ENCODE peak calls at places on chromosomes 16 and 17, in ten cellular contexts. D is GM23338; S is effector memory CD4-positive, alpha-beta T cell; R is neural progenitor cell; Z is breast epithelium; P is A549; X is A673; Y is mesendoderm; O is heart left ventricle; J is PC-3. F is an unnamed sample.

GRCh38 chr17:3804503-3804931 is 3.5 kb upstream of the ITGAE start:
- DNase-seq in D (no peak), Z (no peak), J (no peak), X (no peak), Y (no peak), R (no peak), S (no peak), O (no peak), P (no peak), F (no peak)

GRCh38 chr16:70750893-70751467 is 50.0 kb downstream of the VAC14 start:
- DNase-seq in R (no peak), P (no peak), D (no peak), S (no peak), Z (no peak), X (no peak), J (no peak), O (peak), Y (no peak), F (no peak)

GRCh38 chr16:22093952-22094351 is 1.6 kb downstream of the VWA3A start:
- DNase-seq in D (no peak), Y (no peak), S (no peak), X (no peak), R (peak), Z (no peak), O (no peak), P (no peak), J (no peak), F (no peak)

GRCh38 chr17:17054636-17055035 is 12.4 kb downstream of the MPRIP start:
- DNase-seq in Z (no peak), X (no peak), R (no peak), Y (no peak), S (no peak), J (no peak), O (no peak), P (no peak), D (no peak), F (no peak)

GRCh38 chr17:43456661-43457361 is 27.0 kb upstream of the DHX8 start:
- DNase-seq in Y (no peak), X (no peak), Z (no peak), S (no peak), P (no peak), J (peak), O (peak), D (no peak), R (no peak), F (no peak)

GRCh38 chr16:83599789-83600462 is 207.9 kb upstream of the HSBP1 start:
- DNase-seq in J (no peak), P (no peak), R (no peak), O (no peak), Z (no peak), X (no peak), Y (no peak), D (no peak), S (no peak), F (no peak)

GRCh38 chr16:50395763-50396710 is 27.2 kb upstream of the BRD7 start:
- DNase-seq in P (no peak), O (no peak), Y (no peak), S (no peak), X (no peak), D (no peak), R (no peak), Z (no peak), J (no peak), F (no peak)

GRCh38 chr16:12324152-12324551 is 347.6 kb downstream of the SNX29 start:
- DNase-seq in R (no peak), O (no peak), P (no peak), Y (no peak), J (no peak), X (no peak), Z (no peak), S (no peak), D (no peak), F (no peak)

GRCh38 chr16:3574195-3574594 is 3.0 kb downstream of the NLRC3 start:
- DNase-seq in Z (no peak), R (no peak), O (no peak), J (no peak), X (no peak), S (no peak), D (no peak), P (no peak), Y (no peak), F (peak)

GRCh38 chr16:87829123-87829980 is 40.0 kb downstream of the SLC7A5 start:
- DNase-seq in J (no peak), P (no peak), S (no peak), X (peak), R (no peak), D (no peak), O (no peak), Y (no peak), Z (no peak), F (peak)

GRCh38 chr17:48995332-48995870 is 1.8 kb upstream of the IGF2BP1 start:
- DNase-seq in Z (no peak), P (no peak), R (peak), J (no peak), D (peak), O (no peak), X (peak), S (no peak), Y (peak), F (no peak)

GRCh38 chr17:10292057-10292931 is 80.5 kb downstream of the MYH13 start:
- DNase-seq in R (no peak), O (peak), D (peak), P (no peak), J (peak), X (no peak), Z (no peak), S (no peak), Y (peak), F (peak)

GRCh38 chr16:4261557-4262172 is 11.2 kb downstream of the TFAP4 start:
- DNase-seq in D (peak), Z (no peak), P (peak), X (peak), J (peak), S (no peak), O (no peak), R (peak), Y (peak), F (no peak)

GRCh38 chr17:13476722-13477121 is 125.0 kb downstream of the HS3ST3A1 start:
- DNase-seq in P (no peak), S (no peak), R (no peak), Y (peak), X (no peak), O (no peak), D (no peak), J (no peak), Z (no peak), F (no peak)

GRCh38 chr16:29789775-29790182 is 772 bp upstream of the KIF22 start:
- DNase-seq in J (no peak), Z (no peak), O (no peak), R (no peak), X (no peak), P (peak), Y (no peak), D (peak), S (no peak), F (no peak)

GRCh38 chr16:53974484-53975115 is 270.6 kb downstream of the FTO start:
- DNase-seq in J (no peak), P (no peak), D (no peak), R (no peak), S (no peak), O (no peak), X (no peak), Y (no peak), Z (no peak), F (no peak)

GRCh38 chr17:41329279-41329925 is 13.9 kb upstream of the KRTAP17-1 start:
- DNase-seq in R (peak), O (no peak), X (peak), J (peak), Z (no peak), P (peak), D (peak), Y (peak), S (no peak), F (no peak)

GRCh38 chr17:76793775-76794174 is 55.9 kb downstream of the MFSD11 start:
- DNase-seq in D (peak), P (peak), R (peak), J (peak), Y (peak), S (no peak), O (no peak), X (peak), Z (no peak), F (no peak)

GRCh38 chr16:30972872-30973271 is 12.1 kb upstream of the HSD3B7 start:
- DNase-seq in S (no peak), D (peak), J (no peak), Z (no peak), Y (peak), O (no peak), X (peak), P (peak), R (peak), F (no peak)

GRCh38 chr16:20617271-20617670 is 41.1 kb upstream of the ACSM2B start:
- DNase-seq in D (no peak), J (no peak), P (no peak), R (no peak), Z (no peak), X (no peak), Y (no peak), S (no peak), O (no peak), F (no peak)

GRCh38 chr17:20092973-20093626 is 83.9 kb downstream of the SPECC1 start:
- DNase-seq in Z (no peak), P (no peak), Y (peak), O (no peak), S (no peak), D (peak), R (no peak), X (no peak), J (no peak), F (no peak)

GRCh38 chr17:60388742-60389141 is 3.2 kb downstream of the USP32 start:
- DNase-seq in X (no peak), Z (no peak), D (peak), J (no peak), Y (peak), P (no peak), O (no peak), R (no peak), S (no peak), F (no peak)
- H3K27ac ChIP-seq in X (no peak), Z (no peak), D (peak), J (no peak), Y (no peak), P (no peak), O (no peak), R (no peak), S (no peak), F (no peak)

DNA sequence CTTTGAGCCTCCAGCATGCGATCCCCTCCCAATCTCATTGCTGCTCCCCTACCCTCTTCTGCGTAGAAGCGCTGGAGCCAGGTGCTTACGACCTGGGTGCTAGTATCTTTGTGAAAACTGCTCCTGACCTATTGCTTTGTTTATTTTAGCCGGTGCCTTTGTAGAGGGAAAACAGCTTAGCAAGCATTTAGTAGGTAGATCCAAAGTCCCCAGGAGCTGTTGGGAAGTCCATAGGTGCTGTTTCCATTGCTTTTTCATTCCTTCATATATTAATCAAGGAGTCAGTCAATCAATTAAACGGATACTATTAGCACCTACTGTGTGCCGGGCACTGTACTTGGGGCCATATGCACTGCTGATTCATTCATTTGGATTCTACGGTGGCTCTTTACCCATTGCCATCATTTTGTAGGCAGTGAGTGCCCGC is 497.6 kb downstream of the WWOX start:
- DNase-seq in X (no peak), D (no peak), J (no peak), S (no peak), R (no peak), P (no peak), Y (no peak), Z (no peak), O (no peak), F (no peak)
- H3K27ac ChIP-seq in X (no peak), D (no peak), J (no peak), S (no peak), R (no peak), P (no peak), Y (no peak), Z (no peak), O (no peak), F (no peak)

GRCh38 chr16:8952281-8952751 is 11.4 kb downstream of the USP7 start:
- DNase-seq in O (no peak), J (no peak), P (no peak), X (no peak), Z (no peak), D (no peak), R (no peak), Y (no peak), S (no peak), F (no peak)
- H3K27ac ChIP-seq in O (no peak), J (no peak), P (no peak), X (no peak), Z (no peak), D (no peak), R (no peak), Y (no peak), S (no peak), F (no peak)

GRCh38 chr16:57270221-57271062 is 14.0 kb downstream of the PLLP start:
- DNase-seq in X (no peak), P (no peak), S (no peak), Z (no peak), D (peak), R (peak), O (no peak), Y (peak), J (no peak), F (no peak)
- H3K27ac ChIP-seq in X (no peak), P (no peak), S (no peak), Z (no peak), D (no peak), R (no peak), O (no peak), Y (no peak), J (no peak), F (no peak)

GRCh38 chr16:67405336-67405735 is 10.9 kb downstream of the ZDHHC1 start:
- DNase-seq in P (no peak), Z (no peak), O (no peak), J (no peak), D (no peak), S (no peak), X (no peak), R (no peak), Y (no peak), F (no peak)

GRCh38 chr16:67407788-67408452 is 8.4 kb downstream of the ZDHHC1 start:
- DNase-seq in Z (no peak), X (no peak), D (no peak), J (no peak), P (no peak), R (no peak), Y (peak), S (no peak), O (no peak), F (no peak)

GRCh38 chr16:67406111-67406593 is 10.1 kb downstream of the ZDHHC1 start:
- DNase-seq in J (no peak), Y (no peak), D (no peak), S (no peak), O (no peak), R (no peak), X (no peak), P (no peak), Z (no peak), F (no peak)

GRCh38 chr16:67407176-67407787 is 9.0 kb downstream of the ZDHHC1 start:
- DNase-seq in Z (no peak), R (no peak), Y (no peak), D (no peak), O (no peak), X (no peak), J (no peak), S (no peak), P (no peak), F (no peak)

DNA sequence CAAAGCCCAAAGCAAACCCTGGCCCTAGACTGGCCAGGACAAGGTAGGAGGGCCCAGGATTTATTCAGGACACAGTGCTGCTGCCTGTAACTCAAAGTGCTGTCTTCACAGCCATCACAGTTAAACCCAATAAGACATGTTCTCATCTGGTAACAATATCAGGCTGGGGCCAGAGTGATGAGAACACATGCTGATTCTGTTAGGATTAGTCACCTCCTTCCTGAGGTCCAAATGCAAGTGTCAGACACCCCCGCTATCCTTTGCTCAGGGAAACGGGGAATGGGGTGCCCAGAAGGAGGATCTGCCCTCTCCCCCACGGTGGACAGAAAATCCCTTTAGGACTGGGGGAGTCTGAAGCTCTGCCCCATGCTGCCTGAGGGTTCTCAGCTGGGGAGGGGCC is 9.6 kb downstream of the ZDHHC1 start:
- DNase-seq in D (no peak), Y (peak), S (no peak), J (peak), Z (no peak), O (no peak), X (no peak), P (no peak), R (no peak), F (no peak)
- H3K27ac ChIP-seq in D (no peak), Y (no peak), S (no peak), J (no peak), Z (peak), O (peak), X (no peak), P (no peak), R (no peak), F (peak)

DNA sequence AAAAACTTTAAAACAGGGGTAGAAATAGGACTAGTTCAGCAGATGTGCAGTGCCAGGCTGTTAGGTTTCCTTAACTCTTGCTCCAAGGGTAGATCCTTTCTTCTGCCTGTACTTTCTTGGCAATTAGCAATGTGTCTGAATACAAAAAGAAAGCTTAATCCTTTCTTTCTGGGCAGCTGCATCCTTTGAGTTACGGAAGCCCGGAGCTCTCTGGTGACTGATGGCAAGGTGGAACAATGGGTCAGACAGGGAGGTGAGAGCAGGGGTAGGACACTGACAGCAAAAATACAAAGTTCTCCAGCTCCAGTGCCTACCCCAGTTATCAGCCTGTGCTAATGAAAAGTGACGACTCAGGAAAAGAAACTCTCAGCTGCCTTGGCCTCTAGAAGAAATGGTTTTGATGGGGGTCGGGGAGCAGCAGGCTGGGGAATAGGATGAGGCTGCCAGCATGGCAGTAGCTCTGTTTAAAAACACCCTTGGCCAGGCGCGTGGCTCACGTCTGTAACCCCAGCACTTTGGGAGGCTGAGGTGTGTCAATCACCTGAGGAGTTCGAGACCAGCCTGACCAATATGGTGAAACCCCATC is 36.7 kb upstream of the TOB1 start:
- DNase-seq in S (no peak), D (no peak), P (no peak), Y (no peak), J (no peak), R (peak), O (no peak), Z (no peak), X (no peak), F (no peak)
- H3K27ac ChIP-seq in S (peak), D (no peak), P (no peak), Y (no peak), J (no peak), R (peak), O (no peak), Z (peak), X (no peak), F (peak)

GRCh38 chr16:81569361-81570034 is 124.9 kb downstream of the CMIP start:
- DNase-seq in P (no peak), X (no peak), R (no peak), Y (no peak), J (no peak), Z (peak), O (no peak), D (no peak), S (no peak), F (no peak)

GRCh38 chr16:81567987-81568748 is 123.6 kb downstream of the CMIP start:
- DNase-seq in P (peak), O (no peak), J (peak), Z (peak), D (no peak), R (no peak), Y (no peak), S (no peak), X (no peak), F (no peak)

GRCh38 chr16:81567087-81567486 is 122.5 kb downstream of the CMIP start:
- DNase-seq in D (no peak), P (no peak), X (no peak), S (no peak), O (no peak), R (no peak), J (no peak), Z (no peak), Y (no peak), F (no peak)

GRCh38 chr16:81570189-81570846 is 125.7 kb downstream of the CMIP start:
- DNase-seq in J (no peak), R (no peak), S (no peak), Y (no peak), O (no peak), P (no peak), Z (no peak), X (no peak), D (no peak), F (no peak)

DNA sequence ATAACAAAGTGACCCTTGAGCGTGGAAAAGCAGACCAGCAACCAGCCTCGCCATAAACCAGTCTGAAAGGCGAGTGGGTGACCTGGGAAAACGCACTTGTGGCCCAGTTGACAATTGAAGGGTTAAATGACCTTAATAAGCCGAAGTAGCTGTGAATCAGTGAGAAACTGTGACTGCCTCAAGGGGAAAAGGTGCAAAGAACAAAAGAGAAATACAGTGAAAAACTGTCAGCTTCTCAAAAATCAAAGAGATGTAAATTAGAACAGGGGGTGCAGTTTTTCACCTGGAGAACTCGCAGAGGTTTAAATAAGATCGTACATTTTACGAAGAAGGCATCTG is 124.1 kb downstream of the CMIP start:
- DNase-seq in Y (no peak), J (no peak), D (no peak), X (no peak), O (no peak), S (no peak), P (no peak), Z (no peak), R (no peak), F (no peak)
- H3K27ac ChIP-seq in Y (no peak), J (peak), D (no peak), X (no peak), O (no peak), S (no peak), P (peak), Z (peak), R (no peak), F (peak)

DNA sequence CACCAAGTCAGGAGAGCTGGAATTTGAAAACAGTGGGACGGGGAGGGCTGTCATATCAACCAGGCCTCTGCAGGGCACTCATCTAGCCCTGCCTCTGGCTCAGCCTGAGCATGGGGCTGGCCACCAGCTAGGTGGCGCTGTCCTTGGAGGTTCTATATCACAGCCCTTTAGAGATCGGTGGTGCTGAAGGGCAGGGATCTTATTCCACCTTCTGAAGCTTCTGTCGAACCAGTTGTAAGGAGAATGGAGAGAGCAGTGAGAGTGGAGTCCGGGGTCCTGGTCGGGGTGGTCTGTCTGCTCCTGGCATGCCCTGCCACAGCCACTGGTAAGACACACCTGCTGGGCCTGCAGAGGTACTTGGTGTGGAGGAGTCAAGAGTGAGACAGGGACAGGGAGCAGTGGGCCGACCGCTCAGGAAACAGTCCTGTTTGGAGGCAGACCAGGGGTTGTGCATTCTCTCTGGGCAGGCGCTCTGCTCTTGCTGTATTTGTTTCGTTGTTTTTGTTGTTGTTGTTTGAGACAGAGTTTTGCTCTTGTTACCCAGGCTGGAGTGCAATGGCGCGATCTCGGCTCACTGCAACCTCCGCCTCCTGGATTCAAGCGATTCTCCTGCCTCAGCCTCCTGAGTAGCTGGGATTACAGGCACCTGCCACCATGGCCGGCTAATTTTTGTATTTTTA is at the start of gene CES3:
- DNase-seq in D (peak), R (peak), P (peak), J (peak), O (no peak), Y (peak), S (peak), X (peak), Z (no peak), F (no peak)
- H3K27ac ChIP-seq in D (no peak), R (no peak), P (peak), J (no peak), O (no peak), Y (no peak), S (no peak), X (no peak), Z (peak), F (no peak)